ENCODE peak calls at places on chromosomes 4 and X, in four cellular contexts. One of them, this sample, is unnamed.

GRCh38 chrX:120790118-120790517 is 85.5 kb downstream of the CT47B1 start:
- DNase-seq in GM04504: peak; percentile 61
- DNase-seq in GM13977: peak; percentile 60
- DNase-seq in retina: peak; percentile 64
- DNase-seq in this sample: peak; percentile 56

GRCh38 chr4:105605493-105605892 is 53.1 kb downstream of the ARHGEF38 start:
- DNase-seq in GM04504: peak; percentile 7
- DNase-seq in GM13977: no peak
- DNase-seq in retina: no peak
- DNase-seq in this sample: no peak

GRCh38 chr4:102543030-102543505 is 41.9 kb downstream of the NFKB1 start:
- DNase-seq in GM04504: no peak
- DNase-seq in GM13977: no peak
- DNase-seq in retina: no peak
- DNase-seq in this sample: no peak

GRCh38 chr4:33467291-33467690 is 2747.1 kb downstream of the PCDH7 start:
- DNase-seq in GM04504: no peak
- DNase-seq in GM13977: no peak
- DNase-seq in retina: no peak
- DNase-seq in this sample: no peak

GRCh38 chrX:39705299-39705698 is 392.5 kb downstream of the BCOR start:
- DNase-seq in GM04504: peak; percentile 66
- DNase-seq in GM13977: no peak
- DNase-seq in retina: no peak
- DNase-seq in this sample: no peak

GRCh38 chr4:1948892-1949436 is 59.8 kb downstream of the NELFA start:
- DNase-seq in GM04504: no peak
- DNase-seq in GM13977: no peak
- DNase-seq in retina: no peak
- DNase-seq in this sample: no peak

GRCh38 chrX:129961180-129962083 is 21.0 kb upstream of the BCORL1 start:
- DNase-seq in GM04504: no peak
- DNase-seq in GM13977: peak; percentile 85
- DNase-seq in retina: no peak
- DNase-seq in this sample: no peak

GRCh38 chr4:99403380-99404194 is 31.6 kb downstream of the ADH7 start:
- DNase-seq in GM04504: no peak
- DNase-seq in GM13977: peak; percentile 30
- DNase-seq in retina: no peak
- DNase-seq in this sample: no peak

GRCh38 chrX:152061083-152061482 is 77.3 kb downstream of the MAGEA10 start:
- DNase-seq in GM04504: no peak
- DNase-seq in GM13977: no peak
- DNase-seq in retina: no peak
- DNase-seq in this sample: no peak

GRCh38 chr4:62159876-62160275 is 959.8 kb downstream of the ADGRL3 start:
- DNase-seq in GM04504: no peak
- DNase-seq in GM13977: no peak
- DNase-seq in retina: no peak
- DNase-seq in this sample: no peak

This sample was measured in globus pallidus.